ENCODE peak calls at places on chromosomes 11 and 22, in five cellular contexts. R is H9, W is IMR-90, Z is mesenchymal stem cell, D is H1. A is an unnamed sample.

GRCh38 chr22:50473088-50473487 is 1.7 kb downstream of the SBF1 start:
- DNase-seq in R (no peak), W (no peak), D (no peak), Z (no peak), A (no peak)

GRCh38 chr11:119509969-119510401 is 87.0 kb upstream of the THY1 start:
- DNase-seq in Z (peak; percentile 80), R (no peak), W (peak; percentile 92), D (no peak), A (no peak)

GRCh38 chr11:116059909-116060308 is 555.7 kb upstream of the CADM1 start:
- DNase-seq in Z (no peak), R (no peak), D (no peak), W (no peak), A (no peak)

GRCh38 chr11:123338997-123339752 is 90.9 kb upstream of the GRAMD1B start:
- DNase-seq in Z (no peak), R (no peak), D (no peak), W (no peak), A (no peak)

GRCh38 chr11:10438451-10438850 is 16.6 kb upstream of the AMPD3 start:
- DNase-seq in R (no peak), Z (no peak), W (peak; percentile 65), D (no peak), A (no peak)

GRCh38 chr11:60840711-60841430 is 1.0 kb upstream of the CCDC86 start:
- DNase-seq in W (peak; percentile 94), R (no peak), Z (peak; percentile 86), D (no peak), A (no peak)

GRCh38 chr11:19805827-19806226 is 93.2 kb downstream of the NAV2 start:
- DNase-seq in W (peak; percentile 64), R (no peak), Z (no peak), D (no peak), A (no peak)

GRCh38 chr11:2402890-2403645 is 2.5 kb downstream of the TSSC4 start:
- DNase-seq in D (no peak), W (no peak), R (no peak), Z (no peak), A (no peak)

GRCh38 chr11:57562596-57562995 is 4.9 kb downstream of the UBE2L6 start:
- DNase-seq in D (no peak), R (no peak), Z (no peak), W (no peak), A (no peak)

GRCh38 chr22:25386538-25386884 is 167.1 kb downstream of the CRYBB2 start:
- DNase-seq in R (no peak), Z (no peak), W (no peak), D (no peak), A (no peak)

GRCh38 chr11:72840780-72841179 is 26.6 kb downstream of the ATG16L2 start:
- DNase-seq in R (no peak), D (no peak), Z (peak; percentile 92), W (peak; percentile 95), A (no peak)

GRCh38 chr22:22508274-22509176 is at the start of gene ZNF280B:
- DNase-seq in W (peak; percentile 79), D (peak; percentile 92), R (peak; percentile 90), Z (peak; percentile 87), A (peak; percentile 76)
- H3K14ac ChIP-seq in W (no peak within 1 kb of the TSS), D (no peak within 1 kb of the TSS), R (peak within 1 kb of the TSS; percentile 55), Z (peak within 1 kb of the TSS; percentile 96), A (peak within 1 kb of the TSS; percentile 94)

GRCh38 chr11:33895752-33896137 is 3.9 kb upstream of the LMO2 start:
- DNase-seq in R (no peak), Z (no peak), W (no peak), D (no peak), A (no peak)

GRCh38 chr11:33898957-33899356 is 7.1 kb upstream of the LMO2 start:
- DNase-seq in W (no peak), D (no peak), R (no peak), Z (no peak), A (no peak)

GRCh38 chr11:33900159-33900855 is 8.4 kb upstream of the LMO2 start:
- DNase-seq in R (no peak), W (no peak), D (no peak), Z (no peak), A (no peak)

GRCh38 chr11:33899383-33900037 is 7.6 kb upstream of the LMO2 start:
- DNase-seq in W (peak; percentile 66), Z (peak; percentile 77), D (no peak), R (no peak), A (no peak)

DNA sequence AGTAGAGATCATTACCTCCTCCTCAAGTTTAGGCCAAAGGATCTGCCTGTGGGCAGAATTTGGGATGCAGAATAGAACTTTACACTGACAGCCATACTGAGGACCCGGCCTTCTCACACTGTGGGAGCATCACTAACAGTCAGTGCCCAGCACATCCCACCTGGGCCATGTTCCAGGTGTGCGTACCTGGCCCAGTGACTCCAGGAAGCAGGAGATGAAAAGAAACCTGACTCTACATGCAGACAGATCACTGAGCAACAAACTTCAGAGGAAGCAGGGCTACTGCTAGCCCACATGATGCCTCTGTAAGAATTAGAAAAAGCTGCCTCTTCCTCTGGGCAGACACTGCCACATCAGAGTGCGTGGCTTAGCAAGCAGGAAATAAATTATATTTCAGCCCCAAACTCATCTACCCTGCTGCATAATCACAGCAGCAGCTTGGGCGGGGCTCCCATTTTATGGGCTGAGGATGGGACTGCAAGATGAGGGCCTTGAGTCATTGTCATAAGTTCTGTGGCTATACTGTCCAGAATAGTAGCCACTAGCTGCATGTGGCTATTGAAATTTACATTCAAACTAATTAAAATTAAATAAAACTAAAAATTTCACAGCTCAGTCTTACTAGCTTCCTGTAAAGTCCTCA is 6.0 kb upstream of the LMO2 start:
- DNase-seq in R (no peak), W (no peak), Z (no peak), D (no peak), A (no peak)
- H2BK5ac ChIP-seq in R (no peak overlapping the region), W (no peak overlapping the region), Z (no peak overlapping the region), D (no peak overlapping the region), A (no peak overlapping the region)

GRCh38 chr11:64247729-64248531 is 1.2 kb upstream of the PPP1R14B start:
- DNase-seq in D (no peak), R (no peak), Z (no peak), W (no peak), A (no peak)
- H3K14ac ChIP-seq in D (no peak overlapping the region), R (no peak overlapping the region), Z (no peak overlapping the region), W (no peak overlapping the region), A (no peak overlapping the region)

DNA sequence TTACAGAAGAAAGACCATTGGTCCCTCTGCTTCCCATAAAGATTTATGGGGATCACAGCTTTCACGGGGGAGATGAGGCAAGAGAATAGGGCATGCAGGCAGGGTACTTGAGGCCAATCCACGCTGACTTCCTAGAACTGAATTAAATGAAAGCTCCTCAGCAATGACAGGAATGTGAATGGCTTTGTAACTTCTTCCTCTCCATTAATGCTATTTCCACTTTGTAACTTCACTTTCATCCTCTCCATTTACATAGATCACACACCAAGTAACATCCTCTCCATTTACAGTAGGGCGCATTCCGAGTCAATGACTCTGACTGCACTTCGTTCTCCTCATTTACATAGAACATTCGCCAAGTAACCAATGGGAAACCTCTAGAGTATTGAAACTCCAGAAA is 89.8 kb downstream of the PIWIL4 start:
- DNase-seq in D (no peak), W (no peak), Z (peak; percentile 34), R (peak; percentile 60), A (no peak)
- H2BK5ac ChIP-seq in D (peak overlapping the region; percentile 92), W (no peak overlapping the region), Z (no peak overlapping the region), R (no peak overlapping the region), A (no peak overlapping the region)

A was measured in neuronal stem cell.